ENCODE peak calls at places on chromosomes 3 and 15, in seven cellular contexts. U is CD8-positive, alpha-beta T cell; K is cardiac muscle cell; D is endothelial cell of umbilical vein; L is fibroblast of lung; C is testis; Q is right lobe of liver. I is an unnamed sample. For H3K36me3, the result is how much of the 10 kb centered on the place peaks cover.

GRCh38 chr3:41836360-41837134 is 125.4 kb downstream of the ULK4 start:
- DNase-seq in U (no peak), K (no peak), D (no peak), L (peak), C (no peak), Q (no peak), I (no peak)

GRCh38 chr3:131616719-131617118 is 113.9 kb upstream of the MRPL3 start:
- DNase-seq in U (no peak), K (peak), D (no peak), L (no peak), C (no peak), Q (no peak), I (no peak)

GRCh38 chr15:32844118-32844711 is 126.4 kb downstream of the GREM1 start:
- DNase-seq in U (no peak), K (peak), D (peak), L (peak), C (no peak), Q (no peak), I (no peak)

GRCh38 chr3:177294221-177294620 is 96.9 kb upstream of the TBL1XR1 start:
- DNase-seq in U (no peak), K (peak), D (no peak), L (peak), C (peak), Q (no peak), I (no peak)

GRCh38 chr15:90934256-90934948 is 683 bp upstream of the UNC45A start:
- DNase-seq in U (peak), K (peak), D (peak), L (peak), C (peak), Q (peak), I (peak)

GRCh38 chr15:52673312-52673711 is 5.9 kb downstream of the ATOSA start:
- DNase-seq in U (no peak), K (no peak), D (no peak), L (no peak), C (no peak), Q (no peak), I (no peak)

GRCh38 chr3:11509175-11510000 is 134.3 kb downstream of the VGLL4 start:
- DNase-seq in U (no peak), K (peak), D (peak), L (peak), C (peak), Q (peak), I (peak)

GRCh38 chr15:80317389-80318169 is 65.6 kb upstream of the CTXND1 start:
- DNase-seq in U (no peak), K (no peak), D (no peak), L (peak), C (no peak), Q (no peak), I (no peak)

GRCh38 chr15:39969871-39970270 is 36.0 kb downstream of the EIF2AK4 start:
- DNase-seq in U (no peak), K (no peak), D (peak), L (peak), C (no peak), Q (no peak), I (peak)

DNA sequence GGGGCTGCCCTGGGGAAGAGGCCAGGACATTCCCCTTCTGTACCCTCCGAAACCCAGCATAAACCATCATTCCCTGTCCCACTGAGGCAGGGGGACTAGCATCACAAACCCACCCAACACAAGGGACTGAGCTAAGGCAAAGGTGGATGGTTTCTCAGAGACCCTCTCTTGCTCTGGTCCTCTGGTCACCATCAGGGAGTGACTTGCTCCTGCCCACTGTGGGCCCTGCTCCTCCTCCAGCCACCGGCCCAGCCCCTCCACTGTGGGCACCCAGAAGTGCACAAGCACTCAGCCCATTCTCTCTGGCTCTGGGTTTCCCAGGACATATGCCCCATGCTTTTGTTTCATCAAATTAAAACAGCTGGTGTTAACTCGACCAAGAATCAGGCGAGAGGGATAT is 44.9 kb downstream of the PTH1R start:
- DNase-seq in U (no peak), K (no peak), D (no peak), L (no peak), C (no peak), Q (peak), I (no peak)
- H3K36me3 ChIP-seq in U (half or more), K (under half), D (under half), L (under half), C (under half), Q (under half), I (under half)

GRCh38 chr3:119543147-119543546 is 16.3 kb downstream of the CD80 start:
- DNase-seq in U (no peak), K (no peak), D (no peak), L (no peak), C (no peak), Q (no peak), I (no peak)

GRCh38 chr3:119542168-119542767 is 17.1 kb downstream of the CD80 start:
- DNase-seq in U (no peak), K (no peak), D (no peak), L (no peak), C (no peak), Q (no peak), I (no peak)

GRCh38 chr3:119538772-119539171 is 20.6 kb downstream of the CD80 start:
- DNase-seq in U (no peak), K (no peak), D (no peak), L (no peak), C (no peak), Q (no peak), I (no peak)

GRCh38 chr3:119536757-119537156 is 22.7 kb downstream of the CD80 start:
- DNase-seq in U (no peak), K (no peak), D (no peak), L (no peak), C (no peak), Q (no peak), I (no peak)

DNA sequence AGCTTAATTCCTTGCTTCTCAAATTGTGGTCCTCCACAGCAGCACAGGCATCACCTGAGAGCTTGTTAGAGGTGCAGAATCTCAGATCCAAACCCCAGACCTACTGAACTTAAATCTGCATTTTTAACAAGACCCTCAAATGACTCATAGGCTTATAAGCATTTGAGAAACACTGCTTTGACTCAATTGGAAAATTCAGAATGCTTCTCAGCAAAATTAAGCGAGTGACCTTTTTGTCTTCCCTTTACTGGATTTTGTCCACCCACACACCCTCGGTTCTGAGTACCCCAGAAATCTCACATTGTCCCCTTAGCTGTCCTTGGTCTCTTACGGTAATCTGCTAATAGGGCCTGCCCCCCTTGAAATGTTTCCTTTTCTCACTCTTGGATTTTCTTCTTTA is 17.9 kb downstream of the CD80 start:
- DNase-seq in U (no peak), K (no peak), D (no peak), L (no peak), C (no peak), Q (no peak), I (no peak)
- H3K36me3 ChIP-seq in U (under half), K (under half), D (under half), L (under half), C (under half), Q (under half), I (under half)

GRCh38 chr3:30686176-30686575 is 79.8 kb downstream of the TGFBR2 start:
- DNase-seq in U (no peak), K (no peak), D (no peak), L (peak), C (no peak), Q (no peak), I (no peak)

GRCh38 chr3:30684361-30684760 is 78.0 kb downstream of the TGFBR2 start:
- DNase-seq in U (no peak), K (no peak), D (no peak), L (no peak), C (no peak), Q (no peak), I (no peak)

GRCh38 chr3:30683769-30684168 is 77.4 kb downstream of the TGFBR2 start:
- DNase-seq in U (no peak), K (no peak), D (no peak), L (no peak), C (no peak), Q (no peak), I (no peak)

GRCh38 chr3:30686799-30687198 is 80.4 kb downstream of the TGFBR2 start:
- DNase-seq in U (no peak), K (no peak), D (no peak), L (no peak), C (no peak), Q (no peak), I (no peak)

DNA sequence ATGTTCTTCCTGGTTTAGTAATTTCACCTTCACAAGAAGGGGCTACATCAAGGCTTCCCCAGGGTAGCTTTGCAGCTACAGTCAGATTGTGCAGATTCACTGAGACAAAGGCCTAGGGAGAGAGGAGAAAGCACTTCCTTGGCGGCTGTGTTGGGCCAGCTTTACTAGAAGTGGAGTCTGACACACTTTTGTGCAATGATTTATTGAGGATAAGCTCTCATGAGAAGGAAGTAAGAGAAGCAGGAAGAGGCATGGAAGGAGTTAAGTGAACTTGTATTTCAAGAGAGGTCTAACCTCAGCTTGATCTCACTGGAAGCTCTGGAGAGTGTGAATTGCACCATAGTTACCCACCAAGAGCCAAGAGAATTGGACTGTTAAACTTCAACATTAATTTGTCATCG is 78.9 kb downstream of the TGFBR2 start:
- DNase-seq in U (no peak), K (no peak), D (no peak), L (no peak), C (no peak), Q (no peak), I (no peak)
- H3K36me3 ChIP-seq in U (under half), K (under half), D (under half), L (under half), C (under half), Q (under half), I (under half)

GRCh38 chr15:58898150-58898680 is 35.3 kb downstream of the SLTM start:
- DNase-seq in U (no peak), K (no peak), D (no peak), L (no peak), C (no peak), Q (no peak), I (no peak)
- H3K36me3 ChIP-seq in U (under half), K (half or more), D (under half), L (under half), C (under half), Q (under half), I (under half)

DNA sequence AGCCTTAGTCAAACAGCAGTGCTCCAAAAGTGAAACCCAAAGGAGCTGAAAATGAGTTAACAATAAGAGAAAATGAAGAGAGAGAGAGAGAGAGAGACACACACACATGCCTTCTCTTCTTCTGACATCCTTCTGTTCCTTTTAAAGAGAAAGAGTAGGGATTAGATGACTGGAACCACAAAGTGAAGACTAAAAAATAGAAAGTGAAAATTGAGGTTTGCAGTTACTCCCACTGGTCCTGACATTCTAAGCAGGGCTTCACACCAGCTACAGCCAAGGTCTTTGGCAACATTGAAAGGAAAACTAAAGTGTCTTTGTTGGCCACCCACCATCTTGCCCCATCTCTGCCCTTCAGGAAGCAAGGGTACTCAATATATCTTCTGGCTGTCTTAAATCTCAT is 59.2 kb downstream of the USP50 start:
- DNase-seq in U (no peak), K (no peak), D (no peak), L (no peak), C (no peak), Q (no peak), I (no peak)
- H3K36me3 ChIP-seq in U (under half), K (half or more), D (under half), L (under half), C (under half), Q (under half), I (under half)

DNA sequence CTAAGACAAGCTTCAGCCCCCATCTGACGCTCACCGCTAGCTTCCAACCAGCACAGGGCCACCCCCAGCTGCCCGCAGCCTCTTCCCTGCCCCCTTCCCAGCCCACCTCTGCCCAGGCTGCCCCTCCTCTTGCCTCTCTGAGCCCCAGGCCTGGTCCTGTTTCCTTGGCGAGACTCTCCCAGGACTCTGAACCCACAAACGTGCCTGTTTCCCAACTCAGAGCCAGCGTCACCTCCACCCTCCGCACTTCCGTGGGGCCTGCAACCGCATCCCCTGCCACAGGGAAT is 35.0 kb downstream of the ZXDC start:
- DNase-seq in U (no peak), K (no peak), D (no peak), L (no peak), C (no peak), Q (no peak), I (no peak)
- H3K36me3 ChIP-seq in U (under half), K (under half), D (under half), L (under half), C (under half), Q (under half), I (under half)

GRCh38 chr15:75361989-75362641 is 6.3 kb downstream of the MAN2C1 start:
- DNase-seq in U (no peak), K (no peak), D (no peak), L (no peak), C (no peak), Q (no peak), I (no peak)

GRCh38 chr15:75362642-75363249 is 5.7 kb downstream of the MAN2C1 start:
- DNase-seq in U (no peak), K (no peak), D (no peak), L (no peak), C (no peak), Q (no peak), I (no peak)

GRCh38 chr15:75364881-75365280 is 3.5 kb downstream of the MAN2C1 start:
- DNase-seq in U (no peak), K (no peak), D (no peak), L (no peak), C (no peak), Q (no peak), I (no peak)

GRCh38 chr15:75361361-75361988 is 6.9 kb downstream of the MAN2C1 start:
- DNase-seq in U (no peak), K (no peak), D (no peak), L (no peak), C (no peak), Q (no peak), I (no peak)

GRCh38 chr15:75363786-75364185 is 4.6 kb downstream of the MAN2C1 start:
- DNase-seq in U (no peak), K (no peak), D (no peak), L (no peak), C (no peak), Q (no peak), I (no peak)
- H3K36me3 ChIP-seq in U (under half), K (under half), D (under half), L (under half), C (under half), Q (under half), I (under half)

GRCh38 chr3:142549986-142550385 is 28.5 kb downstream of the ATR start:
- DNase-seq in U (no peak), K (no peak), D (no peak), L (no peak), C (no peak), Q (no peak), I (no peak)

DNA sequence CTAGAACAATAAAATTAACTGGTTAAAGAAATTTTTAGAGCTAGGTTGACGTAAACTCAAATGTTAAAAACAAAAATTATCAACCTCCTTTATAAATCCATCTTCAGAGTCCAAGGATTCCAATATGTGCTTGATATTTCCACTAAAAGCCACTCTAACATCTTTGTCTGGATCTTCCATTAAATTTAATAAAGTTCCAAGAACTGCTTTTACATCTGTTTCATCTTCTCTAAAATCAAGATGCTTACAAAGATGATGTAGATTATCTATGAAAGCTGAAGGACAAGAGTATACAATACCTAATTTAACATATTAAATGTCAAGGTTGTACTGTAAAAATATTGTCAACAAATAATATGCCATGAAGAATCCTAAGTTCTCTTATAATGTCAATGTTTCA is 24.8 kb downstream of the ATR start:
- DNase-seq in U (no peak), K (no peak), D (no peak), L (no peak), C (no peak), Q (no peak), I (no peak)
- H3K36me3 ChIP-seq in U (under half), K (under half), D (under half), L (under half), C (under half), Q (under half), I (under half)

I was measured in mucosa of descending colon.